ENCODE peak calls at places on chromosome 16, in five cellular contexts. H, D, M, E and P are unnamed samples.

GRCh38 chr16:71474864-71475263 is 12.8 kb upstream of the ZNF23 start:
- DNase-seq in D (no peak), M (no peak), H (no peak), E (no peak), P (no peak)

GRCh38 chr16:2149630-2150417 is 1.4 kb downstream of the RAB26 start:
- DNase-seq in D (peak), E (peak), M (no peak), H (peak), P (peak)

GRCh38 chr16:21263640-21264211 is 14.4 kb downstream of the CRYM start:
- DNase-seq in E (no peak), D (no peak), M (peak), H (peak), P (peak)

GRCh38 chr16:82999711-83000110 is 372.9 kb downstream of the CDH13 start:
- DNase-seq in D (no peak), H (no peak), E (no peak), M (no peak), P (no peak)

GRCh38 chr16:83762141-83763024 is 45.4 kb upstream of the HSBP1 start:
- DNase-seq in E (no peak), H (no peak), M (peak), D (no peak), P (no peak)

GRCh38 chr16:7268182-7268581 is 64.5 kb upstream of the RBFOX1 start:
- DNase-seq in D (peak), H (peak), E (peak), M (peak), P (peak)

GRCh38 chr16:86783626-86784266 is 205.4 kb downstream of the FOXL1 start:
- DNase-seq in D (no peak), H (no peak), E (no peak), M (no peak), P (no peak)

GRCh38 chr16:24051125-24051524 is 205.0 kb upstream of the CACNG3 start:
- DNase-seq in E (peak), H (peak), M (no peak), D (peak), P (no peak)

GRCh38 chr16:85541619-85542547 is 71.2 kb upstream of the GSE1 start:
- DNase-seq in H (no peak), M (no peak), D (no peak), E (no peak), P (no peak)

GRCh38 chr16:21650517-21650916 is 1.9 kb downstream of the IGSF6 start:
- DNase-seq in H (no peak), D (no peak), M (no peak), E (no peak), P (no peak)